ENCODE peak calls at places on chromosomes 1 and 21, in seven cellular contexts. V, E, L, G, N, H and O are unnamed samples.

GRCh38 chr21:34128674-34129038 is 55.3 kb downstream of the MRPS6 start:
- DNase-seq in V (no peak), E (no peak), L (no peak), G (no peak), N (no peak), H (no peak), O (no peak)

GRCh38 chr1:84851839-84852238 is 41.2 kb downstream of the LPAR3 start:
- DNase-seq in V (no peak), E (no peak), L (no peak), G (peak; percentile 78), N (peak; percentile 85), H (no peak), O (no peak)

GRCh38 chr1:112964347-112964746 is 8.4 kb upstream of the SLC16A1 start:
- DNase-seq in V (no peak), E (no peak), L (no peak), G (no peak), N (no peak), H (no peak), O (no peak)

GRCh38 chr1:109821221-109821669 is 57.5 kb upstream of the EPS8L3 start:
- DNase-seq in V (no peak), E (no peak), L (peak; percentile 60), G (peak; percentile 82), N (peak; percentile 77), H (no peak), O (no peak)

GRCh38 chr1:117565745-117566455 is 39.9 kb upstream of the TENT5C start:
- DNase-seq in V (no peak), E (no peak), L (no peak), G (no peak), N (no peak), H (no peak), O (no peak)

GRCh38 chr1:117512728-117513321 is 93.0 kb upstream of the TENT5C start:
- DNase-seq in V (no peak), E (no peak), L (no peak), G (peak; percentile 25), N (no peak), H (no peak), O (peak; percentile 26)

GRCh38 chr1:2212542-2213491 is 15.3 kb upstream of the SKI start:
- DNase-seq in V (peak; percentile 73), E (peak; percentile 41), L (peak; percentile 87), G (peak; percentile 86), N (peak; percentile 86), H (peak; percentile 73), O (peak; percentile 97)

GRCh38 chr1:164617607-164618564 is 58.9 kb downstream of the PBX1 start:
- DNase-seq in V (no peak), E (no peak), L (no peak), G (no peak), N (no peak), H (no peak), O (peak; percentile 61)

GRCh38 chr1:24828887-24829192 is 83.6 kb downstream of the CLIC4 start:
- DNase-seq in V (no peak), E (no peak), L (no peak), G (no peak), N (no peak), H (no peak), O (peak; percentile 54)

GRCh38 chr1:200525167-200526123 is 95.1 kb downstream of the KIF14 start:
- DNase-seq in V (no peak), E (no peak), L (no peak), G (no peak), N (no peak), H (no peak), O (no peak)

GRCh38 chr1:7014640-7014930 is 229.3 kb downstream of the CAMTA1 start:
- DNase-seq in V (no peak), E (no peak), L (no peak), G (no peak), N (no peak), H (no peak), O (no peak)

GRCh38 chr21:42754270-42754933 is 101.0 kb downstream of the PDE9A start:
- DNase-seq in V (no peak), E (no peak), L (no peak), G (no peak), N (no peak), H (no peak), O (no peak)

GRCh38 chr1:169545472-169545871 is 40.8 kb downstream of the F5 start:
- DNase-seq in V (no peak), E (no peak), L (no peak), G (no peak), N (no peak), H (no peak), O (no peak)

GRCh38 chr1:201022824-201023516 is 544 bp downstream of the KIF21B start:
- DNase-seq in V (no peak), E (no peak), L (no peak), G (no peak), N (no peak), H (no peak), O (no peak)

GRCh38 chr21:16419188-16419874 is 689.5 kb downstream of the USP25 start:
- DNase-seq in V (peak; percentile 93), E (no peak), L (peak; percentile 25), G (no peak), N (no peak), H (peak; percentile 27), O (no peak)

GRCh38 chr1:207327994-207328393 is 6.5 kb downstream of the CD55 start:
- DNase-seq in V (no peak), E (no peak), L (no peak), G (no peak), N (no peak), H (no peak), O (no peak)

GRCh38 chr1:83053446-83053845 is 945.5 kb downstream of the TTLL7 start:
- DNase-seq in V (no peak), E (no peak), L (no peak), G (no peak), N (no peak), H (no peak), O (no peak)

GRCh38 chr21:18369115-18369514 is 34.5 kb downstream of the TMPRSS15 start:
- DNase-seq in V (no peak), E (no peak), L (no peak), G (no peak), N (no peak), H (no peak), O (peak; percentile 61)

GRCh38 chr1:182495002-182495401 is 45.1 kb downstream of the RGSL1 start:
- DNase-seq in V (no peak), E (no peak), L (no peak), G (no peak), N (no peak), H (no peak), O (no peak)

GRCh38 chr1:18991585-18991984 is 35.1 kb upstream of the IFFO2 start:
- DNase-seq in V (no peak), E (no peak), L (no peak), G (no peak), N (no peak), H (no peak), O (no peak)

GRCh38 chr21:45511661-45512431 is 30.4 kb downstream of the SLC19A1 start:
- DNase-seq in V (peak; percentile 51), E (no peak), L (no peak), G (no peak), N (no peak), H (no peak), O (no peak)

GRCh38 chr1:173344034-173344743 is 132.9 kb upstream of the PRDX6 start:
- DNase-seq in V (no peak), E (no peak), L (no peak), G (no peak), N (no peak), H (no peak), O (no peak)

GRCh38 chr21:36547464-36547863 is 67.5 kb upstream of the CLDN14 start:
- DNase-seq in V (peak; percentile 51), E (no peak), L (no peak), G (no peak), N (no peak), H (no peak), O (no peak)

GRCh38 chr1:42165511-42166210 is 1.1 kb upstream of the GUCA2A start:
- DNase-seq in V (peak; percentile 65), E (no peak), L (no peak), G (peak; percentile 91), N (no peak), H (no peak), O (no peak)

GRCh38 chr1:246455487-246455886 is 51.6 kb downstream of the SMYD3 start:
- DNase-seq in V (no peak), E (no peak), L (no peak), G (no peak), N (no peak), H (no peak), O (no peak)

GRCh38 chr21:45596704-45597318 is 46.7 kb upstream of the PCBP3 start:
- DNase-seq in V (peak; percentile 86), E (peak; percentile 80), L (peak; percentile 68), G (peak; percentile 57), N (no peak), H (no peak), O (peak; percentile 60)